ENCODE peak calls at places on chromosomes 13 and 19, in eight cellular contexts. M is naive B cell; L is activated naive CD8-positive, alpha-beta T cell treated with anti-CD3 and anti-CD28 coated beads, Interleukin-2, amount 50 U/mL, for 24 hours; A is omental fat pad; I is hippocampal formation; E is left cardiac atrium; Q is colonic mucosa; P is left kidney. T is an unnamed sample.

GRCh38 chr19:16074488-16075365 is 1.6 kb upstream of the TPM4 start:
- DNase-seq in L (no peak), Q (no peak), A (no peak), E (no peak), I (no peak), M (no peak), P (no peak), T (no peak)

GRCh38 chr13:32340917-32341316 is 25.6 kb downstream of the BRCA2 start:
- DNase-seq in L (no peak), P (no peak), M (no peak), I (no peak), E (no peak), Q (no peak), A (no peak), T (no peak)

GRCh38 chr19:53872762-53873161 is 5.1 kb downstream of the MYADM start:
- DNase-seq in P (no peak), L (no peak), A (no peak), I (no peak), E (no peak), M (no peak), Q (no peak), T (no peak)

GRCh38 chr19:8577247-8577646 is at the start of gene MYO1F:
- DNase-seq in I (peak), P (no peak), A (no peak), E (peak), M (peak), Q (peak), L (peak), T (peak)

GRCh38 chr13:89900104-89900760 is 1447.3 kb upstream of the MIR17HG start:
- DNase-seq in Q (no peak), P (no peak), M (no peak), E (no peak), A (no peak), I (no peak), L (no peak), T (no peak)

GRCh38 chr13:26719356-26719945 is 41.1 kb downstream of the GPR12 start:
- DNase-seq in L (no peak), E (no peak), P (peak), I (no peak), M (no peak), A (no peak), Q (no peak), T (no peak)

GRCh38 chr13:99981115-99982020 is at the start of gene ZIC2:
- DNase-seq in I (no peak), L (no peak), E (no peak), P (peak), M (no peak), A (no peak), Q (no peak), T (no peak)

GRCh38 chr13:25980255-25980654 is 71.6 kb downstream of the SHISA2 start:
- DNase-seq in I (no peak), Q (no peak), A (no peak), E (no peak), L (no peak), P (peak), M (no peak), T (no peak)

GRCh38 chr13:51628059-51628852 is 44.0 kb downstream of the WDFY2 start:
- DNase-seq in A (no peak), I (no peak), L (no peak), M (no peak), Q (no peak), P (peak), E (no peak), T (no peak)

GRCh38 chr13:28394422-28394821 is 100.5 kb downstream of the FLT1 start:
- DNase-seq in P (no peak), E (no peak), L (no peak), A (no peak), M (no peak), I (no peak), Q (no peak), T (no peak)

GRCh38 chr19:18906605-18907519 is 10.9 kb upstream of the CERS1 start:
- DNase-seq in P (no peak), A (no peak), E (peak), M (no peak), L (no peak), I (peak), Q (no peak), T (no peak)

GRCh38 chr19:53132231-53132991 is at the start of gene ZNF415:
- DNase-seq in M (peak), Q (peak), L (peak), E (peak), P (peak), I (peak), A (peak), T (peak)

GRCh38 chr13:30142502-30143211 is 164.7 kb downstream of the KATNAL1 start:
- DNase-seq in Q (no peak), L (no peak), I (no peak), M (no peak), P (peak), A (no peak), E (no peak), T (no peak)

GRCh38 chr19:18340990-18341868 is 831 bp downstream of the PGPEP1 start:
- DNase-seq in E (peak), A (peak), I (peak), L (peak), Q (peak), M (peak), P (peak), T (peak)

GRCh38 chr13:48507024-48507423 is 25.9 kb downstream of the RCBTB2 start:
- DNase-seq in A (no peak), E (no peak), P (no peak), L (no peak), Q (no peak), M (no peak), I (no peak), T (no peak)

GRCh38 chr13:108176685-108177274 is 38.6 kb downstream of the LIG4 start:
- DNase-seq in L (peak), E (no peak), M (peak), I (no peak), A (no peak), P (peak), Q (peak), T (peak)

GRCh38 chr13:44305845-44306244 is 67.8 kb upstream of the SERP2 start:
- DNase-seq in Q (no peak), I (no peak), M (no peak), E (no peak), L (no peak), A (no peak), P (peak), T (no peak)

GRCh38 chr13:51262501-51263211 is 40.5 kb downstream of the FAM124A start:
- DNase-seq in Q (no peak), L (no peak), P (no peak), E (no peak), A (no peak), M (no peak), I (peak), T (no peak)

GRCh38 chr13:41740479-41740878 is 220.4 kb downstream of the VWA8 start:
- DNase-seq in A (no peak), E (no peak), P (no peak), Q (no peak), L (no peak), M (no peak), I (no peak), T (no peak)

GRCh38 chr19:13987101-13987890 is 18.8 kb downstream of the RFX1 start:
- DNase-seq in P (peak), I (peak), A (no peak), M (no peak), E (peak), L (no peak), Q (no peak), T (no peak)

GRCh38 chr13:35956074-35956473 is 175.1 kb downstream of the DCLK1 start:
- DNase-seq in I (no peak), P (no peak), E (no peak), Q (no peak), A (no peak), M (no peak), L (no peak), T (no peak)

GRCh38 chr19:43782311-43782660 is 1.5 kb upstream of the KCNN4 start:
- DNase-seq in L (peak), M (no peak), P (no peak), I (no peak), Q (no peak), E (no peak), A (no peak), T (no peak)

GRCh38 chr19:45863840-45864628 is at the start of gene FOXA3:
- DNase-seq in M (peak), P (peak), A (no peak), Q (peak), E (peak), L (peak), I (peak), T (peak)

GRCh38 chr13:95281258-95281602 is 20.0 kb downstream of the ABCC4 start:
- DNase-seq in L (no peak), P (no peak), I (no peak), A (no peak), M (no peak), Q (no peak), E (no peak), T (no peak)

GRCh38 chr19:48613024-48613851 is 1.6 kb downstream of the FAM83E start:
- DNase-seq in E (no peak), I (peak), M (no peak), Q (peak), A (no peak), L (no peak), P (no peak), T (no peak)

GRCh38 chr13:33053397-33054066 is 37.3 kb downstream of the KL start:
- DNase-seq in I (no peak), E (no peak), Q (no peak), L (no peak), M (no peak), P (no peak), A (no peak), T (no peak)

GRCh38 chr19:7360393-7360984 is 11.8 kb downstream of the ARHGEF18 start:
- DNase-seq in M (no peak), A (no peak), Q (no peak), L (no peak), E (no peak), I (no peak), P (peak), T (no peak)

GRCh38 chr13:24511019-24511823 is 1.4 kb downstream of the PARP4 start:
- DNase-seq in Q (peak), P (peak), I (peak), M (peak), A (no peak), L (peak), E (no peak), T (peak)

GRCh38 chr19:48368942-48369341 is 4.8 kb downstream of the SYNGR4 start:
- DNase-seq in M (no peak), I (no peak), P (peak), Q (peak), L (no peak), A (no peak), E (no peak), T (no peak)

GRCh38 chr19:41175825-41176734 is 16.9 kb upstream of the CYP2S1 start:
- DNase-seq in I (peak), L (peak), M (no peak), Q (peak), E (peak), P (peak), A (peak), T (peak)

GRCh38 chr13:52432456-52432855 is 18.0 kb downstream of the VPS36 start:
- DNase-seq in Q (no peak), L (no peak), P (no peak), I (no peak), E (no peak), M (no peak), A (no peak), T (no peak)

GRCh38 chr19:53424968-53425597 is 6.7 kb upstream of the ZNF761 start:
- DNase-seq in I (peak), Q (peak), L (peak), P (peak), E (peak), M (peak), A (peak), T (peak)

GRCh38 chr19:5926641-5927438 is 12.8 kb downstream of the CAPS start:
- DNase-seq in Q (no peak), L (no peak), I (no peak), A (no peak), P (peak), M (no peak), E (no peak), T (no peak)

GRCh38 chr13:73274147-73274546 is 215.3 kb downstream of the KLF5 start:
- DNase-seq in M (no peak), L (no peak), E (no peak), I (no peak), A (no peak), Q (no peak), P (no peak), T (no peak)

GRCh38 chr19:4366666-4367335 is 23.4 kb downstream of the MPND start:
- DNase-seq in Q (no peak), E (no peak), P (no peak), A (no peak), L (no peak), I (no peak), M (no peak), T (no peak)

T was measured in activated CD8-positive, alpha-beta T cell treated with anti-CD3 and anti-CD28 coated beads, Interleukin-2, amount 10 ng/mL, durations not matched to agents 7 days and 5 days.